ENCODE peak calls at places on chromosomes 11 and 22, in nine cellular contexts. S is effector CD4-positive, alpha-beta T cell; T is activated CD8-positive, alpha-beta memory T cell treated with anti-CD3 and anti-CD28 coated beads for 4 hours; C is CD4-positive, alpha-beta T cell; R is T-helper 9 cell; J is activated naive CD4-positive, alpha-beta T cell treated with anti-CD3 and anti-CD28 coated beads for 36 hours; M is lower leg skin; L is activated CD4-positive, alpha-beta T cell treated with anti-CD3 and anti-CD28 coated beads, Interleukin-2, amount 10 ng/mL, durations not matched to agents 24 days and 14 days; Z is HTR-8/SVneo. G is an unnamed sample.

GRCh38 chr11:44304091-44305084 is 5.6 kb downstream of the ALX4 start:
- DNase-seq in S (no peak), T (no peak), C (no peak), R (no peak), J (no peak), M (no peak), L (peak; percentile 70), Z (no peak), G (peak; percentile 64)

GRCh38 chr22:44127353-44127752 is 53.4 kb upstream of the PARVG start:
- DNase-seq in S (no peak), T (no peak), C (no peak), R (no peak), J (no peak), M (no peak), L (no peak), Z (no peak), G (no peak)

GRCh38 chr22:30627480-30627879 is 8.1 kb upstream of the SLC35E4 start:
- DNase-seq in S (no peak), T (no peak), C (no peak), R (no peak), J (no peak), M (no peak), L (no peak), Z (no peak), G (no peak)

GRCh38 chr11:102615077-102615893 is 9.8 kb downstream of the MMP20 start:
- DNase-seq in S (no peak), T (no peak), C (no peak), R (no peak), J (no peak), M (no peak), L (no peak), Z (peak; percentile 60), G (no peak)

GRCh38 chr22:38788016-38788415 is 5.9 kb downstream of the DNAL4 start:
- DNase-seq in S (no peak), T (no peak), C (no peak), R (no peak), J (no peak), M (no peak), L (no peak), Z (no peak), G (no peak)

GRCh38 chr11:66472054-66472453 is 5.3 kb downstream of the PELI3 start:
- DNase-seq in S (no peak), T (no peak), C (no peak), R (no peak), J (no peak), M (no peak), L (no peak), Z (no peak), G (no peak)

GRCh38 chr11:76086713-76087635 is 119.3 kb downstream of the WNT11 start:
- DNase-seq in S (no peak), T (no peak), C (no peak), R (no peak), J (no peak), M (no peak), L (no peak), Z (no peak), G (no peak)

GRCh38 chr11:78961186-78961782 is 386.6 kb upstream of the NARS2 start:
- DNase-seq in S (no peak), T (no peak), C (no peak), R (no peak), J (no peak), M (peak; percentile 45), L (no peak), Z (no peak), G (peak; percentile 57)

GRCh38 chr11:62611705-62612365 is 740 bp downstream of the EML3 start:
- DNase-seq in S (peak; percentile 22), T (no peak), C (no peak), R (peak; percentile 31), J (peak; percentile 74), M (peak; percentile 90), L (peak; percentile 80), Z (no peak), G (no peak)

GRCh38 chr22:33758125-33758483 is 162.2 kb downstream of the LARGE1 start:
- DNase-seq in S (no peak), T (no peak), C (no peak), R (no peak), J (no peak), M (no peak), L (no peak), Z (no peak), G (no peak)

GRCh38 chr11:67632175-67632981 is 2.6 kb upstream of the NUDT8 start:
- DNase-seq in S (no peak), T (no peak), C (no peak), R (no peak), J (no peak), M (no peak), L (no peak), Z (no peak), G (no peak)

GRCh38 chr11:130141561-130142341 is 17.8 kb upstream of the ST14 start:
- DNase-seq in S (no peak), T (no peak), C (no peak), R (no peak), J (no peak), M (no peak), L (no peak), Z (no peak), G (no peak)

GRCh38 chr11:1619449-1619848 is 2.5 kb downstream of the KRTAP5-4 start:
- DNase-seq in S (no peak), T (no peak), C (no peak), R (no peak), J (peak; percentile 37), M (no peak), L (no peak), Z (no peak), G (no peak)

GRCh38 chr22:49763138-49763537 is 64.5 kb downstream of the BRD1 start:
- DNase-seq in S (no peak), T (no peak), C (no peak), R (no peak), J (no peak), M (peak; percentile 43), L (no peak), Z (no peak), G (no peak)

GRCh38 chr22:40635940-40636379 is 559 bp downstream of the MRTFA start:
- DNase-seq in S (no peak), T (no peak), C (no peak), R (peak; percentile 9), J (peak; percentile 17), M (no peak), L (no peak), Z (no peak), G (no peak)

GRCh38 chr22:18110194-18110943 is at the start of gene TUBA8:
- DNase-seq in S (no peak), T (peak; percentile 16), C (no peak), R (no peak), J (peak; percentile 35), M (peak; percentile 92), L (peak; percentile 72), Z (no peak), G (peak; percentile 61)

GRCh38 chr11:134014502-134014901 is 54.4 kb upstream of the JAM3 start:
- DNase-seq in S (no peak), T (no peak), C (no peak), R (no peak), J (no peak), M (no peak), L (no peak), Z (no peak), G (no peak)

GRCh38 chr11:4187055-4187988 is 92.7 kb downstream of the RRM1 start:
- DNase-seq in S (peak; percentile 74), T (peak; percentile 49), C (peak; percentile 74), R (peak; percentile 80), J (peak; percentile 89), M (peak; percentile 98), L (peak; percentile 96), Z (peak; percentile 81), G (peak; percentile 60)